ENCODE peak calls at places on chromosomes 6 and 20, in eight cellular contexts. One of them, this sample, is unnamed.

GRCh38 chr6:76682842-76683241 is 610.4 kb upstream of the IMPG1 start:
- DNase-seq in KBM-7: peak; percentile 38
- DNase-seq in stomach: no peak
- DNase-seq in fibroblast of the conjunctiva: no peak
- DNase-seq in ureter: no peak
- DNase-seq in activated effector memory CD4-positive, alpha-beta T cell treated with Interleukin-2 at 50 U/mL for 16 hours: no peak
- DNase-seq in activated T-helper 1 cell treated with anti-CD3 and anti-CD28 coated beads, Interleukin-12 subunit alpha, Interleukin-12 subunit beta, Interleukin-2, Interleukin-4 antibody, amounts not matched to agents 30 ng/mL and 10 ng/mL and 1 ng/mL, durations not matched to agents 14 hours and 24 hours and 36 hours: no peak
- DNase-seq in MCF 10A: peak; percentile 32
- DNase-seq in this sample: no peak

GRCh38 chr20:33653218-33653899 is 8.8 kb upstream of the C20orf144 start:
- DNase-seq in KBM-7: peak; percentile 79
- DNase-seq in fibroblast of the conjunctiva: peak; percentile 49
- DNase-seq in activated effector memory CD4-positive, alpha-beta T cell treated with Interleukin-2 at 50 U/mL for 16 hours: no peak
- DNase-seq in stomach: peak; percentile 71
- DNase-seq in ureter: no peak
- DNase-seq in activated T-helper 1 cell treated with anti-CD3 and anti-CD28 coated beads, Interleukin-12 subunit alpha, Interleukin-12 subunit beta, Interleukin-2, Interleukin-4 antibody, amounts not matched to agents 30 ng/mL and 10 ng/mL and 1 ng/mL, durations not matched to agents 14 hours and 24 hours and 36 hours: no peak
- DNase-seq in MCF 10A: peak; percentile 57
- DNase-seq in this sample: peak; percentile 74

GRCh38 chr6:37807656-37808055 is 11.9 kb upstream of the ZFAND3 start:
- DNase-seq in MCF 10A: no peak
- DNase-seq in KBM-7: no peak
- DNase-seq in fibroblast of the conjunctiva: no peak
- DNase-seq in activated T-helper 1 cell treated with anti-CD3 and anti-CD28 coated beads, Interleukin-12 subunit alpha, Interleukin-12 subunit beta, Interleukin-2, Interleukin-4 antibody, amounts not matched to agents 30 ng/mL and 10 ng/mL and 1 ng/mL, durations not matched to agents 14 hours and 24 hours and 36 hours: no peak
- DNase-seq in ureter: no peak
- DNase-seq in stomach: no peak
- DNase-seq in activated effector memory CD4-positive, alpha-beta T cell treated with Interleukin-2 at 50 U/mL for 16 hours: no peak
- DNase-seq in this sample: no peak

GRCh38 chr6:18260448-18261106 is 3.8 kb downstream of the DEK start:
- DNase-seq in fibroblast of the conjunctiva: no peak
- DNase-seq in MCF 10A: peak; percentile 62
- DNase-seq in activated T-helper 1 cell treated with anti-CD3 and anti-CD28 coated beads, Interleukin-12 subunit alpha, Interleukin-12 subunit beta, Interleukin-2, Interleukin-4 antibody, amounts not matched to agents 30 ng/mL and 10 ng/mL and 1 ng/mL, durations not matched to agents 14 hours and 24 hours and 36 hours: no peak
- DNase-seq in stomach: no peak
- DNase-seq in KBM-7: peak; percentile 49
- DNase-seq in ureter: no peak
- DNase-seq in activated effector memory CD4-positive, alpha-beta T cell treated with Interleukin-2 at 50 U/mL for 16 hours: no peak
- DNase-seq in this sample: no peak

GRCh38 chr6:38346291-38347079 is 293.2 kb downstream of the BTBD9 start:
- DNase-seq in ureter: no peak
- DNase-seq in MCF 10A: peak; percentile 42
- DNase-seq in stomach: no peak
- DNase-seq in fibroblast of the conjunctiva: peak; percentile 53
- DNase-seq in activated effector memory CD4-positive, alpha-beta T cell treated with Interleukin-2 at 50 U/mL for 16 hours: no peak
- DNase-seq in KBM-7: no peak
- DNase-seq in activated T-helper 1 cell treated with anti-CD3 and anti-CD28 coated beads, Interleukin-12 subunit alpha, Interleukin-12 subunit beta, Interleukin-2, Interleukin-4 antibody, amounts not matched to agents 30 ng/mL and 10 ng/mL and 1 ng/mL, durations not matched to agents 14 hours and 24 hours and 36 hours: no peak
- DNase-seq in this sample: no peak

GRCh38 chr6:123074616-123075015 is 78.6 kb downstream of the CLVS2 start:
- DNase-seq in ureter: no peak
- DNase-seq in activated T-helper 1 cell treated with anti-CD3 and anti-CD28 coated beads, Interleukin-12 subunit alpha, Interleukin-12 subunit beta, Interleukin-2, Interleukin-4 antibody, amounts not matched to agents 30 ng/mL and 10 ng/mL and 1 ng/mL, durations not matched to agents 14 hours and 24 hours and 36 hours: no peak
- DNase-seq in fibroblast of the conjunctiva: no peak
- DNase-seq in KBM-7: no peak
- DNase-seq in MCF 10A: peak; percentile 8
- DNase-seq in stomach: no peak
- DNase-seq in activated effector memory CD4-positive, alpha-beta T cell treated with Interleukin-2 at 50 U/mL for 16 hours: no peak
- DNase-seq in this sample: no peak

GRCh38 chr6:42177514-42178364 is 4.6 kb downstream of the GUCA1A start:
- DNase-seq in fibroblast of the conjunctiva: no peak
- DNase-seq in ureter: no peak
- DNase-seq in KBM-7: no peak
- DNase-seq in activated T-helper 1 cell treated with anti-CD3 and anti-CD28 coated beads, Interleukin-12 subunit alpha, Interleukin-12 subunit beta, Interleukin-2, Interleukin-4 antibody, amounts not matched to agents 30 ng/mL and 10 ng/mL and 1 ng/mL, durations not matched to agents 14 hours and 24 hours and 36 hours: no peak
- DNase-seq in MCF 10A: no peak
- DNase-seq in activated effector memory CD4-positive, alpha-beta T cell treated with Interleukin-2 at 50 U/mL for 16 hours: no peak
- DNase-seq in stomach: no peak
- DNase-seq in this sample: no peak

GRCh38 chr6:70956451-70957283 is at the start of gene B3GAT2:
- DNase-seq in ureter: no peak
- DNase-seq in MCF 10A: no peak
- DNase-seq in KBM-7: peak; percentile 9
- DNase-seq in activated T-helper 1 cell treated with anti-CD3 and anti-CD28 coated beads, Interleukin-12 subunit alpha, Interleukin-12 subunit beta, Interleukin-2, Interleukin-4 antibody, amounts not matched to agents 30 ng/mL and 10 ng/mL and 1 ng/mL, durations not matched to agents 14 hours and 24 hours and 36 hours: no peak
- DNase-seq in activated effector memory CD4-positive, alpha-beta T cell treated with Interleukin-2 at 50 U/mL for 16 hours: no peak
- DNase-seq in stomach: no peak
- DNase-seq in fibroblast of the conjunctiva: no peak
- DNase-seq in this sample: no peak

GRCh38 chr20:8853805-8854338 is 215.0 kb upstream of the PLCB4 start:
- DNase-seq in fibroblast of the conjunctiva: peak; percentile 68
- DNase-seq in MCF 10A: peak; percentile 79
- DNase-seq in activated T-helper 1 cell treated with anti-CD3 and anti-CD28 coated beads, Interleukin-12 subunit alpha, Interleukin-12 subunit beta, Interleukin-2, Interleukin-4 antibody, amounts not matched to agents 30 ng/mL and 10 ng/mL and 1 ng/mL, durations not matched to agents 14 hours and 24 hours and 36 hours: no peak
- DNase-seq in ureter: peak; percentile 46
- DNase-seq in activated effector memory CD4-positive, alpha-beta T cell treated with Interleukin-2 at 50 U/mL for 16 hours: no peak
- DNase-seq in stomach: no peak
- DNase-seq in KBM-7: peak; percentile 66
- DNase-seq in this sample: no peak

This sample was measured in coronary artery.